ENCODE peak calls at places on chromosomes 13 and 19, in eight cellular contexts. L is hepatocyte, G is MM.1S, A is OCI-LY7, Y is PC-3, P is neural progenitor cell, V is SK-N-SH, Q is HCT116. J is an unnamed sample. For H3K9me3, the result is how much of the 10 kb centered on the place peaks cover.

GRCh38 chr19:418761-419632 is 10.1 kb upstream of the C2CD4C start:
- DNase-seq in L (no peak), G (no peak), A (no peak), Y (no peak), P (no peak), V (no peak), Q (no peak), J (no peak)

GRCh38 chr19:35278578-35279284 is 3.6 kb upstream of the HAMP start:
- DNase-seq in L (no peak), G (no peak), A (no peak), Y (no peak), P (no peak), V (no peak), Q (no peak), J (no peak)

GRCh38 chr19:49881672-49882394 is 4.3 kb downstream of the TBC1D17 start:
- DNase-seq in L (no peak), G (no peak), A (no peak), Y (peak), P (peak), V (peak), Q (no peak), J (no peak)

GRCh38 chr13:30634838-30635237 is 17.1 kb downstream of the USPL1 start:
- DNase-seq in L (no peak), G (no peak), A (no peak), Y (no peak), P (no peak), V (no peak), Q (no peak), J (no peak)

GRCh38 chr19:34336781-34337271 is 28.2 kb upstream of the GPI start:
- DNase-seq in L (peak), G (peak), A (peak), Y (peak), P (peak), V (peak), Q (peak), J (peak)

GRCh38 chr19:32195706-32196610 is 149.5 kb upstream of the ZNF507 start:
- DNase-seq in L (no peak), G (no peak), A (no peak), Y (no peak), P (no peak), V (no peak), Q (no peak), J (no peak)

GRCh38 chr19:37251308-37252229 is 33.6 kb downstream of the ZNF383 start:
- DNase-seq in L (no peak), G (no peak), A (no peak), Y (peak), P (no peak), V (peak), Q (no peak), J (peak)

GRCh38 chr13:34749046-34749445 is 193.0 kb upstream of the NBEA start:
- DNase-seq in L (no peak), G (no peak), A (no peak), Y (no peak), P (no peak), V (no peak), Q (no peak), J (no peak)

GRCh38 chr19:31127132-31127967 is 221.9 kb downstream of the TSHZ3 start:
- DNase-seq in L (peak), G (no peak), A (no peak), Y (peak), P (no peak), V (no peak), Q (no peak), J (peak)

GRCh38 chr13:93625536-93625935 is 398.9 kb downstream of the GPC6 start:
- DNase-seq in L (no peak), G (no peak), A (no peak), Y (no peak), P (no peak), V (no peak), Q (no peak), J (peak)

GRCh38 chr13:66831317-66831716 is 398.8 kb downstream of the PCDH9 start:
- DNase-seq in L (no peak), G (peak), A (peak), Y (no peak), P (no peak), V (no peak), Q (no peak), J (no peak)

GRCh38 chr13:88675997-88676396 is 1004.8 kb downstream of the SLITRK5 start:
- DNase-seq in L (no peak), G (no peak), A (no peak), Y (peak), P (no peak), V (no peak), Q (no peak), J (no peak)

GRCh38 chr19:19533826-19534225 is 4.2 kb upstream of the CILP2 start:
- DNase-seq in L (no peak), G (no peak), A (no peak), Y (no peak), P (no peak), V (no peak), Q (no peak), J (no peak)

GRCh38 chr13:102361113-102361512 is 40.7 kb downstream of the FGF14 start:
- DNase-seq in L (no peak), G (no peak), A (no peak), Y (no peak), P (no peak), V (no peak), Q (no peak), J (no peak)

GRCh38 chr13:100139822-100140221 is 50.9 kb downstream of the PCCA start:
- DNase-seq in L (no peak), G (no peak), A (no peak), Y (no peak), P (no peak), V (no peak), Q (no peak), J (no peak)

GRCh38 chr13:28532226-28533048 is 37.5 kb upstream of the FLT1 start:
- DNase-seq in L (peak), G (no peak), A (no peak), Y (no peak), P (peak), V (peak), Q (no peak), J (peak)

GRCh38 chr19:28296506-28296905 is 916.4 kb downstream of the UQCRFS1 start:
- DNase-seq in L (no peak), G (no peak), A (no peak), Y (no peak), P (no peak), V (no peak), Q (no peak), J (peak)

GRCh38 chr13:100214886-100215285 is 126.0 kb downstream of the PCCA start:
- DNase-seq in L (no peak), G (no peak), A (no peak), Y (peak), P (no peak), V (no peak), Q (no peak), J (peak)

GRCh38 chr13:106561551-106562170 is 6.3 kb downstream of the ARGLU1 start:
- DNase-seq in L (peak), G (no peak), A (no peak), Y (no peak), P (peak), V (no peak), Q (no peak), J (no peak)

GRCh38 chr13:112637017-112637801 is 49.3 kb upstream of the TUBGCP3 start:
- DNase-seq in L (no peak), G (no peak), A (no peak), Y (no peak), P (no peak), V (no peak), Q (no peak), J (no peak)

GRCh38 chr13:99660101-99660500 is 158.8 kb downstream of the TM9SF2 start:
- DNase-seq in L (no peak), G (no peak), A (no peak), Y (no peak), P (peak), V (no peak), Q (no peak), J (no peak)

GRCh38 chr19:16249826-16250434 is 52.2 kb downstream of the AP1M1 start:
- DNase-seq in L (no peak), G (no peak), A (no peak), Y (no peak), P (no peak), V (no peak), Q (no peak), J (peak)

GRCh38 chr13:20024706-20025105 is 66.2 kb downstream of the ZMYM2 start:
- DNase-seq in L (no peak), G (no peak), A (no peak), Y (no peak), P (no peak), V (no peak), Q (no peak), J (no peak)

GRCh38 chr13:25886438-25887214 is 165.2 kb downstream of the SHISA2 start:
- DNase-seq in L (peak), G (no peak), A (no peak), Y (peak), P (no peak), V (no peak), Q (no peak), J (peak)

GRCh38 chr13:20401586-20401957 is 124.1 kb downstream of the CRYL1 start:
- DNase-seq in L (no peak), G (no peak), A (no peak), Y (no peak), P (no peak), V (no peak), Q (no peak), J (no peak)

GRCh38 chr19:49614096-49614857 is 23.3 kb downstream of the PRR12 start:
- DNase-seq in L (no peak), G (no peak), A (no peak), Y (peak), P (no peak), V (no peak), Q (no peak), J (peak)

GRCh38 chr19:13164370-13165090 is 14.3 kb downstream of the IER2 start:
- DNase-seq in L (peak), G (no peak), A (peak), Y (peak), P (peak), V (peak), Q (no peak), J (peak)

GRCh38 chr13:20303636-20304035 is 71.5 kb upstream of the GJB6 start:
- DNase-seq in L (no peak), G (no peak), A (no peak), Y (peak), P (no peak), V (no peak), Q (no peak), J (peak)

GRCh38 chr19:43751466-43752220 is 3.1 kb downstream of the SMG9 start:
- DNase-seq in L (no peak), G (no peak), A (no peak), Y (peak), P (no peak), V (no peak), Q (no peak), J (peak)

GRCh38 chr19:2983351-2984195 is 6.2 kb downstream of the TLE6 start:
- DNase-seq in L (peak), G (no peak), A (peak), Y (peak), P (peak), V (peak), Q (no peak), J (peak)

GRCh38 chr13:34303346-34303745 is 485.4 kb downstream of the RFC3 start:
- DNase-seq in L (peak), G (no peak), A (no peak), Y (peak), P (no peak), V (no peak), Q (no peak), J (no peak)

GRCh38 chr13:23183292-23183691 is 2.5 kb downstream of the SGCG start:
- DNase-seq in L (no peak), G (no peak), A (no peak), Y (no peak), P (no peak), V (no peak), Q (no peak), J (no peak)

GRCh38 chr19:47663435-47663910 is 49.7 kb upstream of the EHD2 start:
- DNase-seq in L (peak), G (no peak), A (no peak), Y (peak), P (no peak), V (no peak), Q (no peak), J (peak)

GRCh38 chr13:36673838-36674326 is at the start of gene SERTM1:
- DNase-seq in L (peak), G (no peak), A (no peak), Y (no peak), P (peak), V (peak), Q (no peak), J (peak)

GRCh38 chr19:23515551-23515950 is 120.3 kb upstream of the ZNF91 start:
- DNase-seq in L (no peak), G (no peak), A (no peak), Y (no peak), P (no peak), V (no peak), Q (no peak), J (no peak)

GRCh38 chr13:72104656-72105180 is 237.7 kb upstream of the DACH1 start:
- DNase-seq in L (no peak), G (no peak), A (no peak), Y (no peak), P (no peak), V (no peak), Q (no peak), J (no peak)

GRCh38 chr19:42288411-42288810 is 13.5 kb upstream of the PRR19 start:
- DNase-seq in L (no peak), G (no peak), A (no peak), Y (no peak), P (no peak), V (no peak), Q (no peak), J (no peak)

GRCh38 chr19:42091300-42092266 is 15.6 kb downstream of the ZNF574 start:
- DNase-seq in L (no peak), G (no peak), A (no peak), Y (peak), P (no peak), V (peak), Q (no peak), J (peak)

GRCh38 chr13:85497652-85498051 is 301.6 kb downstream of the SLITRK6 start:
- DNase-seq in L (no peak), G (no peak), A (no peak), Y (peak), P (no peak), V (no peak), Q (no peak), J (peak)

GRCh38 chr19:21472507-21472906 is 32.9 kb upstream of the ZNF429 start:
- DNase-seq in L (no peak), G (no peak), A (peak), Y (no peak), P (no peak), V (no peak), Q (no peak), J (no peak)

GRCh38 chr19:21468791-21469190 is 36.6 kb upstream of the ZNF429 start:
- DNase-seq in L (no peak), G (no peak), A (no peak), Y (no peak), P (peak), V (no peak), Q (no peak), J (no peak)

GRCh38 chr19:21462540-21462939 is 42.9 kb upstream of the ZNF429 start:
- DNase-seq in L (no peak), G (no peak), A (no peak), Y (no peak), P (no peak), V (no peak), Q (no peak), J (no peak)

GRCh38 chr19:21463449-21464105 is 41.8 kb upstream of the ZNF429 start:
- DNase-seq in L (peak), G (no peak), A (no peak), Y (peak), P (peak), V (peak), Q (no peak), J (no peak)

DNA sequence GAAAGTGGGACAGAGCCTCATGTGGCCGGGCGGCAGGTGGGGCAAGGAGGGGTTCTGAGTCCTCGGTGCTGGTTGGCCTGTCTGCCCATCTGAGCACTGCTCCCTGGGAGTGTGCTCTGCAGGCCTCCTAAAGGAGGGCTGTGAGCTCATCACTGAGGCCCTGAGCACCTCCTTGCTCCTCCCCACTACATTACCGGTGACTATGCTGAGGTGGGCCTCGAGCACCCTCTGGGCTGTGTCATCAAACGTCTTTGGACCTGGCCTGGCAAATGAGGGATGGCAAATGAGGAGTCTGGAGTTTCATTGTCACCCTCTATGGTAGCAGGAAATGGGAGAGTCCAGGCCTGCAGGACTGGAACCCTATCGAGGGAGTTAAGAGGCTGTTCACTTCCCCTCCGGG is 38.8 kb upstream of the ZNF429 start:
- DNase-seq in L (no peak), G (no peak), A (no peak), Y (no peak), P (no peak), V (no peak), Q (no peak), J (no peak)
- H2AFZ ChIP-seq in L (no peak), G (no peak), A (no peak), Y (no peak), P (no peak), V (no peak), Q (no peak), J (no peak)

GRCh38 chr19:56601375-56601774 is 6.3 kb downstream of the ZNF71 start:
- DNase-seq in L (no peak), G (no peak), A (no peak), Y (peak), P (no peak), V (no peak), Q (no peak), J (peak)
- H3K9me3 ChIP-seq in L (under half), G (under half), A (under half), Y (half or more), P (under half), V (under half), Q (under half), J (under half)

DNA sequence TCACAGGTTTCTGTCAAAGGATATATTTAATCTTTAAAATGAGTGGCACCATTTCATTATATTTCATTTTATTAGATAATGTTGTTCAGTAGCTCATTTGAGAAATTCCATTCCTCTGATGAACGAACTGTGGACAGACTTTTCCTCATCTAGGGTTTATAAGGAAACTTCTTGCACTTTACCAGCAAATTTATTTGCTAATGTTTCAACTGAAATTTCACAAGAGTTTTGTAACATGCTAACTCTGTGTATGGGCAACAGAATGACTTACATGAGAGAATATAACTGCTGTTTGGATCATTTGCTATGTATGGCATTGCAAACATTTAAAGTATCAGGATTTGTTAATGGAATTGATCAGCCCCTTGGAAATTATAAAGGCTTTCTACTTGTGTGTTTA is 3.7 kb upstream of the IRS2 start:
- DNase-seq in L (no peak), G (no peak), A (no peak), Y (no peak), P (no peak), V (no peak), Q (no peak), J (peak)
- TF ChIP-seq EZH2phosphoT487 in L (no peak), G (no peak), A (no peak), Y (no peak), P (no peak), V (no peak), Q (no peak), J (no peak)

GRCh38 chr13:104641309-104641708 is 1575.1 kb upstream of the SLC10A2 start:
- DNase-seq in L (no peak), G (no peak), A (no peak), Y (peak), P (no peak), V (peak), Q (no peak), J (no peak)

DNA sequence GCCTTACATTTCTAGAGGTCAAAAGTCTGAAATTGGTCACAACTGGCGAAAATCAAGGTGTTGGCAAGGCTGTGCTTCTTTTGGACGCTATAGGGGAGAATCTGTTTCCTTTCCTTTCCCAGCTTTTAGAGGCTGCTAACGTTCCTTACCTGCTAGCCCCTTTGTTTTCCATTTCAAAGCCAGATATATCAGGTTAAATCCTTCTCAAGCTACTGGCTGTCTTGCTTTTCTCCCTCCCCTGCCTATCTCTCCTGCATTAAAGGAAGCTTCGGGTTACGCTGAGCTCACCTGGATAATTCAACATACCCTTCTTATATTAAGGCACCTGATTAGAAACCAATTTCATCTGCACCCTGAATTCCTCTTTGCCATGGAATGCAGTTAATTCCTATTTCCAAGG is 1569.7 kb upstream of the SLC10A2 start:
- DNase-seq in L (no peak), G (no peak), A (no peak), Y (no peak), P (no peak), V (no peak), Q (no peak), J (no peak)
- H2AFZ ChIP-seq in L (no peak), G (no peak), A (no peak), Y (no peak), P (no peak), V (no peak), Q (no peak), J (no peak)

GRCh38 chr19:11780431-11781020 is 13.7 kb downstream of the ZNF441 start:
- DNase-seq in L (no peak), G (no peak), A (no peak), Y (no peak), P (no peak), V (no peak), Q (no peak), J (no peak)
- H3K9me3 ChIP-seq in L (half or more), G (under half), A (under half), Y (half or more), P (under half), V (half or more), Q (under half), J (under half)

J was measured in GM23248.